ENCODE peak calls at places on chromosomes 11 and 22, in four cellular contexts. H is Karpas-422, Z is gastrocnemius medialis, J is heart right ventricle. Q is an unnamed sample. For H3K4me1, the result is how much of the 10 kb centered on the place peaks cover.

GRCh38 chr11:28738549-28738948 is 630.4 kb downstream of the METTL15 start:
- DNase-seq in J (no peak), H (no peak), Z (no peak), Q (no peak)

GRCh38 chr11:73270855-73271477 is 1.2 kb upstream of the P2RY6 start:
- DNase-seq in Z (peak), H (no peak), J (no peak), Q (no peak)

GRCh38 chr11:63574856-63575602 is 11.8 kb upstream of the PLAAT2 start:
- DNase-seq in H (no peak), J (peak), Z (peak), Q (no peak)

GRCh38 chr22:41491379-41492100 is 22.6 kb downstream of the ACO2 start:
- DNase-seq in J (no peak), H (no peak), Z (no peak), Q (peak)

GRCh38 chr11:99098751-99099150 is 78.0 kb downstream of the CNTN5 start:
- DNase-seq in Z (no peak), J (no peak), H (no peak), Q (no peak)

GRCh38 chr22:46614070-46614931 is 5.9 kb upstream of the GRAMD4 start:
- DNase-seq in J (no peak), H (peak), Z (no peak), Q (no peak)

GRCh38 chr11:94315664-94316063 is 11.3 kb downstream of the IZUMO1R start:
- DNase-seq in J (no peak), Z (no peak), H (no peak), Q (no peak)

GRCh38 chr22:37133304-37134018 is 16.3 kb downstream of the IL2RB start:
- DNase-seq in H (no peak), Z (no peak), J (no peak), Q (no peak)

GRCh38 chr11:66549696-66550095 is 3.0 kb downstream of the ACTN3 start:
- DNase-seq in J (no peak), H (no peak), Z (no peak), Q (no peak)

GRCh38 chr11:47768090-47768620 is 1.0 kb upstream of the FNBP4 start:
- DNase-seq in H (peak), Z (peak), J (peak), Q (peak)

GRCh38 chr22:42645938-42646568 is 3.1 kb downstream of the CYB5R3 start:
- DNase-seq in J (no peak), H (no peak), Z (no peak), Q (no peak)

GRCh38 chr22:27726726-27727449 is 74.7 kb downstream of the MN1 start:
- DNase-seq in Z (no peak), J (peak), H (no peak), Q (peak)

GRCh38 chr22:18000441-18001039 is 23.8 kb downstream of the MICAL3 start:
- DNase-seq in H (peak), J (no peak), Z (no peak), Q (peak)

GRCh38 chr11:107655607-107656006 is 56.2 kb downstream of the SLN start:
- DNase-seq in Z (no peak), J (no peak), H (no peak), Q (no peak)

GRCh38 chr22:29308148-29308790 is 1.8 kb downstream of the GAS2L1 start:
- DNase-seq in Z (no peak), H (no peak), J (no peak), Q (no peak)

GRCh38 chr22:29307658-29308147 is 1.3 kb downstream of the GAS2L1 start:
- DNase-seq in H (no peak), Z (no peak), J (no peak), Q (no peak)

GRCh38 chr22:29309332-29310064 is 3.0 kb downstream of the GAS2L1 start:
- DNase-seq in Z (no peak), J (peak), H (no peak), Q (no peak)

GRCh38 chr22:29310065-29310862 is 3.8 kb downstream of the GAS2L1 start:
- DNase-seq in H (no peak), Z (no peak), J (no peak), Q (no peak)

GRCh38 chr22:29308791-29309262 is 2.4 kb downstream of the GAS2L1 start:
- DNase-seq in J (no peak), Z (no peak), H (no peak), Q (no peak)
- H3K4me1 ChIP-seq in J (half or more), Z (under half), H (under half), Q (under half)

DNA sequence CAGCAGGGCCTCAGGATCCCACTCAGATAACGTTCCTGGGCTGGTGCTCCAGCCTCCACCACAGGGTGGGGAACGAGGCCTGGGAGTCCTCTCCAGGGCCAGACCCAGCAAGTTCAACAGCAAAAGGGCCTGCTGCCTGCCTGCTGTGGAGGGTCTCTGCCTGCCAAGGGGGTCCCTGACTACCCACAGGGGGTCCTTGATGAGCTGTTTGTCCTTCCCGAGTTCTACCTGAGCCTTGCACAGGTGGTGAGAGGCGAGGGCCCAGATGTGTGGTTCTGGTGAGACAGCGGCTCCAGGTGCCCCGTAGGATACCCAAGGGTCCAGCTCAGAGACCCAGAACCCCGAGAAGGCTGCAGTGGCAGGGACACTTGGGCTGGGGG is 4.4 kb downstream of the DUSP8 start:
- DNase-seq in H (no peak), J (no peak), Z (no peak), Q (no peak)
- H3K4me1 ChIP-seq in H (under half), J (half or more), Z (under half), Q (under half)

GRCh38 chr11:76770642-76771445 is 12.3 kb upstream of the TSKU start:
- DNase-seq in Z (peak), J (no peak), H (no peak), Q (peak)
- H3K4me1 ChIP-seq in Z (half or more), J (half or more), H (under half), Q (half or more)

DNA sequence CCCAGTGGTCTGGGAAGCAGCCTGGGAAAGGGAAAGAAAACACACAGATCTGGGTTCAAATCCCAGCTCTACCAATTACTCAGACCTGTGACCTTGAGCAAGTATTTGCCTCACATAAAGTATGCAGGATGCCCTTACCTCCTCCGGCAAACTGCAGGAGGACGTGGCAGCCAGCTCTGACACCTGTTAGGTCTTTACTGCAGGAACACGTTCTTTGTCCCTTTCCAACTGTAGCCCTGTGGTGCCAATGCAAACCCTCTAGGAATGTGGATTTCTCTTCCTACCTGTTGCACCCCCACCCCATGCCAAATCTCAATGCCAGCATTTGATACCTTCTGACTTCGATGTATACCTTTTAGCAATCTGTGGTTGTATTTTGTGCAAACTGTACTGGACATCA is 6.0 kb downstream of the CPT1A start:
- DNase-seq in Z (no peak), H (no peak), J (no peak), Q (no peak)
- H3K4me1 ChIP-seq in Z (half or more), H (under half), J (half or more), Q (under half)

Q was measured in mesendoderm.